ENCODE peak calls at places on chromosomes 2 and 18, in eight cellular contexts. P is HL-60, N is endothelial cell of umbilical vein, K is breast epithelium, O is stomach, D is sigmoid colon, E is Panc1, L is GM23338. B is an unnamed sample.

GRCh38 chr2:101690547-101691182 is 6.8 kb upstream of the MAP4K4 start:
- DNase-seq in P (no peak), N (no peak), K (no peak), O (no peak), D (no peak), E (no peak), L (no peak), B (no peak)

GRCh38 chr2:27932396-27932795 is 41.9 kb downstream of the BABAM2 start:
- DNase-seq in P (no peak), N (peak; percentile 32), K (no peak), O (no peak), D (no peak), E (peak; percentile 53), L (no peak), B (no peak)

GRCh38 chr2:106638043-106638442 is 150.9 kb downstream of the CD8B2 start:
- DNase-seq in P (no peak), N (no peak), K (no peak), O (no peak), D (no peak), E (no peak), L (peak; percentile 55), B (no peak)

GRCh38 chr18:75213610-75214009 is 3.0 kb downstream of the TSHZ1 start:
- DNase-seq in P (no peak), N (peak; percentile 96), K (no peak), O (no peak), D (no peak), E (no peak), L (no peak), B (no peak)

GRCh38 chr2:3102915-3103569 is 274.6 kb downstream of the EIPR1 start:
- DNase-seq in P (no peak), N (no peak), K (no peak), O (no peak), D (no peak), E (no peak), L (no peak), B (no peak)

GRCh38 chr2:179556425-179556824 is 291.8 kb upstream of the SESTD1 start:
- DNase-seq in P (no peak), N (no peak), K (no peak), O (no peak), D (no peak), E (no peak), L (no peak), B (no peak)

GRCh38 chr18:74654637-74655036 is 57.0 kb downstream of the ZNF407 start:
- DNase-seq in P (no peak), N (peak; percentile 33), K (no peak), O (no peak), D (no peak), E (peak; percentile 38), L (no peak), B (no peak)

GRCh38 chr2:29920130-29920577 is 1.2 kb downstream of the ALK start:
- DNase-seq in P (peak; percentile 6), N (peak; percentile 14), K (no peak), O (peak; percentile 45), D (no peak), E (no peak), L (peak; percentile 91), B (no peak)

GRCh38 chr2:67840460-67841068 is 222.2 kb downstream of the C1D start:
- DNase-seq in P (peak; percentile 7), N (peak; percentile 80), K (peak; percentile 62), O (peak; percentile 62), D (peak; percentile 85), E (peak; percentile 42), L (peak; percentile 76), B (no peak)

GRCh38 chr18:38115201-38115600 is 549.6 kb upstream of the CELF4 start:
- DNase-seq in P (no peak), N (no peak), K (no peak), O (no peak), D (no peak), E (no peak), L (no peak), B (no peak)

GRCh38 chr18:51447351-51447896 is 249.9 kb upstream of the MEX3C start:
- DNase-seq in P (no peak), N (no peak), K (no peak), O (no peak), D (no peak), E (no peak), L (peak; percentile 24), B (no peak)

GRCh38 chr2:121530210-121530562 is 494 bp upstream of the RNU4ATAC start:
- DNase-seq in P (no peak), N (peak; percentile 87), K (peak; percentile 61), O (peak; percentile 66), D (peak; percentile 86), E (peak; percentile 22), L (peak; percentile 81), B (no peak)

GRCh38 chr2:61775956-61776570 is 77.8 kb downstream of the FAM161A start:
- DNase-seq in P (no peak), N (no peak), K (no peak), O (no peak), D (no peak), E (no peak), L (no peak), B (no peak)

GRCh38 chr18:45783097-45784075 is 42.1 kb upstream of the SIGLEC15 start:
- DNase-seq in P (no peak), N (no peak), K (no peak), O (no peak), D (no peak), E (no peak), L (peak; percentile 71), B (no peak)

GRCh38 chr18:39062426-39062825 is 1496.8 kb upstream of the CELF4 start:
- DNase-seq in P (no peak), N (peak; percentile 25), K (no peak), O (no peak), D (no peak), E (no peak), L (no peak), B (no peak)

GRCh38 chr2:134739879-134740301 is 21.1 kb upstream of the TMEM163 start:
- DNase-seq in P (peak; percentile 23), N (no peak), K (no peak), O (no peak), D (no peak), E (no peak), L (no peak), B (no peak)

GRCh38 chr2:51153236-51153635 is 121.3 kb upstream of the NRXN1 start:
- DNase-seq in P (no peak), N (no peak), K (no peak), O (no peak), D (no peak), E (no peak), L (no peak), B (no peak)

GRCh38 chr2:218152777-218153176 is 14.0 kb downstream of the CXCR1 start:
- DNase-seq in P (no peak), N (no peak), K (no peak), O (peak; percentile 56), D (no peak), E (no peak), L (no peak), B (no peak)

GRCh38 chr2:40511661-40512213 is 59.8 kb upstream of the SLC8A1 start:
- DNase-seq in P (peak; percentile 74), N (peak; percentile 87), K (no peak), O (no peak), D (peak; percentile 80), E (no peak), L (peak; percentile 8), B (no peak)

GRCh38 chr2:178271629-178272333 is 77.5 kb downstream of the OSBPL6 start:
- DNase-seq in P (no peak), N (no peak), K (peak; percentile 57), O (no peak), D (peak; percentile 92), E (no peak), L (no peak), B (no peak)

GRCh38 chr18:75205760-75206109 is 3.2 kb downstream of the PTGR3 start:
- DNase-seq in P (no peak), N (no peak), K (no peak), O (no peak), D (no peak), E (no peak), L (peak; percentile 68), B (no peak)

DNA sequence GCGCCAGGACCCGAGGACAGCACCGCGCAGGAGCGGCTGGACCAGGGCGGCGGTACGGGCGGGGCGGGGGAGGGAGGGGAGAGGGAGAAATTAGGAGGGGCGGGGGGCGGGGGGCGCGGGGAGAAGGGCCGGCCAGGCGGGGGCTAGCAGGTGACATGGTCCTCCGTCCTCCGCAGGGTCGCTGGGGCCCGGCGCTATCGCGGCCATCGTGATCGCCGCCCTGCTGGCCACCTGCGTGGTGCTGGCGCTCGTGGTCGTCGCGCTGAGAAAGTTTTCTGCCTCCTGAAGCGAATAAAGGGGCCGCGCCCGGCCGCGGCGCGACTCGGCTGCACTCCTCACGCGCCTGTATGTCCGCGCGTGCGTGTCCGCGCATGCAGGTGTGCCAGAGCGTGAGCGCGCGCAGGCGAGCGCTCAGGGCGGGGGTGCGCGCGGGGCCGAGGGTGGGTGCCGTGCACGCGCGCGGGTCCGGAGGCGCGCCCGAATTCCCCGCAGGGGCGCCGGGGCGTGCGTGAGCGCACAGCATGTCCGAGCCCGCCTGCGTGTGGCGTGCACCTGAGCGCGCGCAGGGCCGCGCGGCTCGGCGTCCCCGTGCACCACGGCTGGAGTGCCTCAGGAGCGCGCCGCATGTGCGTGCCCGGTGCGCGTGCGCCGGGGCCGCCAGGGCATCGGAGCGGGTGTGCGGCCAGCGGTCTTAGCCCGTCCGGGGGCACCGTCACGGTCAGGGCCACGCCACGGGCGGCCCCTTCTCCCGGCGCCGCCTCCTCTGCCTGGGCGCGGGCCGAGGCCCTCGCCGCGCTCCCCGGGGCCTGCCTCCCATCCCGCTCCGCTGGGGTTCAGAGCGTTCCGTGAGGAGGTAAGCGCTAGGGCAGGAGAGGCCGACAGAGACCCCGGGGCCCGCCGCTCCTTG is 6.3 kb downstream of the SNORC start:
- DNase-seq in P (peak; percentile 52), N (no peak), K (peak; percentile 51), O (peak; percentile 44), D (peak; percentile 36), E (no peak), L (peak; percentile 65), B (no peak)
- TF ChIP-seq POLR2AphosphoS5 in P (no peak), N (no peak), K (no peak), O (no peak), D (no peak), E (no peak), L (no peak), B (no peak)

GRCh38 chr2:72144746-72145657 is 2.7 kb downstream of the CYP26B1 start:
- DNase-seq in P (no peak), N (peak; percentile 14), K (peak; percentile 54), O (peak; percentile 31), D (peak; percentile 76), E (no peak), L (peak; percentile 89), B (peak; percentile 28)
- TF ChIP-seq POLR2AphosphoS5 in P (no peak), N (no peak), K (no peak), O (no peak), D (no peak), E (no peak), L (no peak), B (peak; percentile 31)

GRCh38 chr2:64939332-64939917 is 49.8 kb upstream of the SLC1A4 start:
- DNase-seq in P (no peak), N (no peak), K (no peak), O (no peak), D (no peak), E (no peak), L (peak; percentile 52), B (no peak)
- TF ChIP-seq POLR2AphosphoS5 in P (no peak), N (no peak), K (no peak), O (no peak), D (no peak), E (no peak), L (no peak), B (no peak)

DNA sequence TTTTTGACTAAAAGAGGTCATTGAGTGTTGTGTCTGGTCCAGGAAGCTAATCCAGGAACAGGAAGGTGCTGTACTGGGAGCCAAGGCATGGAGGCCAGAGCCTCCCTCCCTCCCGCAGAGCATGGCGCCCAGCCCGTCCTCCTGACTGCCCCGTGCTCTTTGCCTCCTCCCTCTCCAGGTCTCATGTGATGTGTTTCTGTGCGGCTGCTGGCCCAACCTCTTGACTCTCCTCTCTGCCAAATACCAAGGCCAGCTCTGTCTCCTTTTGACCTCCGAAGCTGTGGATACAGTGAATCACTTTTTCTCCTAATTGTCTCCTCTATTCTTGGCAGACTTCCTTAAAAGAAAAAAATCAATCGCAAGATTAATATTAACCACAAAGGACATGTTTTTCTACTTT is 284.1 kb downstream of the PHLPP1 start:
- DNase-seq in P (no peak), N (peak; percentile 90), K (no peak), O (no peak), D (peak; percentile 95), E (no peak), L (no peak), B (no peak)
- TF ChIP-seq POLR2AphosphoS5 in P (no peak), N (peak; percentile 44), K (peak; percentile 93), O (peak; percentile 51), D (peak; percentile 23), E (no peak), L (no peak), B (no peak)

B was measured in SK-N-MC.